ENCODE peak calls at places on chromosome 1, in eight cellular contexts. One of them, this sample, is unnamed.

GRCh38 chr1:235470741-235471439 is 33.4 kb downstream of the B3GALNT2 start:
- DNase-seq in ELF-1: no peak
- DNase-seq in NCI-H2171 treated with DMSO at 0.1 percent for 48 hours: peak; percentile 4
- DNase-seq in GM20000: no peak
- DNase-seq in NCI-H2029 treated with DMSO at 0.1 percent for 48 hours: no peak
- DNase-seq in activated CD4-positive, alpha-beta T cell treated with anti-CD3 and anti-CD28 coated beads for 24 hours: no peak
- DNase-seq in activated CD4-positive, CD25-positive, alpha-beta regulatory T cell: no peak
- DNase-seq in ACHN: no peak
- DNase-seq in this sample: no peak

GRCh38 chr1:981491-981954 is 370 bp downstream of the PERM1 start:
- DNase-seq in NCI-H2029 treated with DMSO at 0.1 percent for 48 hours: no peak
- DNase-seq in GM20000: no peak
- DNase-seq in ELF-1: no peak
- DNase-seq in NCI-H2171 treated with DMSO at 0.1 percent for 48 hours: no peak
- DNase-seq in ACHN: no peak
- DNase-seq in activated CD4-positive, alpha-beta T cell treated with anti-CD3 and anti-CD28 coated beads for 24 hours: no peak
- DNase-seq in activated CD4-positive, CD25-positive, alpha-beta regulatory T cell: no peak
- DNase-seq in this sample: no peak

GRCh38 chr1:245062906-245063305 is 91.9 kb upstream of the KIF26B start:
- DNase-seq in activated CD4-positive, CD25-positive, alpha-beta regulatory T cell: no peak
- DNase-seq in activated CD4-positive, alpha-beta T cell treated with anti-CD3 and anti-CD28 coated beads for 24 hours: no peak
- DNase-seq in ELF-1: no peak
- DNase-seq in GM20000: no peak
- DNase-seq in NCI-H2029 treated with DMSO at 0.1 percent for 48 hours: no peak
- DNase-seq in NCI-H2171 treated with DMSO at 0.1 percent for 48 hours: no peak
- DNase-seq in ACHN: no peak
- DNase-seq in this sample: no peak

GRCh38 chr1:228120351-228121091 is 11.4 kb upstream of the MRPL55 start:
- DNase-seq in activated CD4-positive, alpha-beta T cell treated with anti-CD3 and anti-CD28 coated beads for 24 hours: no peak
- DNase-seq in GM20000: no peak
- DNase-seq in ELF-1: no peak
- DNase-seq in NCI-H2029 treated with DMSO at 0.1 percent for 48 hours: no peak
- DNase-seq in activated CD4-positive, CD25-positive, alpha-beta regulatory T cell: no peak
- DNase-seq in NCI-H2171 treated with DMSO at 0.1 percent for 48 hours: no peak
- DNase-seq in ACHN: no peak
- DNase-seq in this sample: no peak

GRCh38 chr1:244053831-244054230 is 2.7 kb downstream of the ZBTB18 start:
- DNase-seq in GM20000: no peak
- DNase-seq in ELF-1: no peak
- DNase-seq in activated CD4-positive, alpha-beta T cell treated with anti-CD3 and anti-CD28 coated beads for 24 hours: no peak
- DNase-seq in NCI-H2171 treated with DMSO at 0.1 percent for 48 hours: no peak
- DNase-seq in NCI-H2029 treated with DMSO at 0.1 percent for 48 hours: no peak
- DNase-seq in ACHN: peak; percentile 54
- DNase-seq in activated CD4-positive, CD25-positive, alpha-beta regulatory T cell: no peak
- DNase-seq in this sample: no peak

GRCh38 chr1:116868386-116868785 is 41.3 kb upstream of the PTGFRN start:
- DNase-seq in ELF-1: no peak
- DNase-seq in ACHN: peak; percentile 75
- DNase-seq in activated CD4-positive, CD25-positive, alpha-beta regulatory T cell: no peak
- DNase-seq in GM20000: no peak
- DNase-seq in NCI-H2029 treated with DMSO at 0.1 percent for 48 hours: no peak
- DNase-seq in activated CD4-positive, alpha-beta T cell treated with anti-CD3 and anti-CD28 coated beads for 24 hours: no peak
- DNase-seq in NCI-H2171 treated with DMSO at 0.1 percent for 48 hours: no peak
- DNase-seq in this sample: no peak

GRCh38 chr1:149844650-149845255 is 54.6 kb upstream of the BOLA1 start:
- DNase-seq in GM20000: no peak
- DNase-seq in ELF-1: peak; percentile 9
- DNase-seq in activated CD4-positive, alpha-beta T cell treated with anti-CD3 and anti-CD28 coated beads for 24 hours: no peak
- DNase-seq in NCI-H2029 treated with DMSO at 0.1 percent for 48 hours: no peak
- DNase-seq in ACHN: no peak
- DNase-seq in activated CD4-positive, CD25-positive, alpha-beta regulatory T cell: no peak
- DNase-seq in NCI-H2171 treated with DMSO at 0.1 percent for 48 hours: no peak
- DNase-seq in this sample: no peak

GRCh38 chr1:21814241-21814918 is 2.3 kb downstream of the LDLRAD2 start:
- DNase-seq in activated CD4-positive, alpha-beta T cell treated with anti-CD3 and anti-CD28 coated beads for 24 hours: peak; percentile 9
- DNase-seq in ELF-1: peak; percentile 77
- DNase-seq in NCI-H2171 treated with DMSO at 0.1 percent for 48 hours: no peak
- DNase-seq in ACHN: no peak
- DNase-seq in GM20000: peak; percentile 88
- DNase-seq in NCI-H2029 treated with DMSO at 0.1 percent for 48 hours: no peak
- DNase-seq in activated CD4-positive, CD25-positive, alpha-beta regulatory T cell: no peak
- DNase-seq in this sample: no peak

This sample was measured in SHP77 treated with DMSO at 0.1 percent for 48 hours.